ENCODE peak calls at places on chromosomes 4 and X, in four cellular contexts. L, Z, I and P are unnamed samples.
A peak's percentile ranks its signal among the peaks of the same experiment; 100 is the strongest.

GRCh38 chrX:155334486-155335316 is at the start of gene CLIC2:
- DNase-seq in L (peak; percentile 80), Z (no peak), I (no peak), P (no peak)

GRCh38 chr4:185112104-185112503 is 31.0 kb upstream of the SLC25A4 start:
- DNase-seq in L (no peak), Z (peak; percentile 31), I (peak; percentile 23), P (no peak)

GRCh38 chrX:139691493-139691842 is 16.5 kb downstream of the MCF2 start:
- DNase-seq in L (no peak), Z (no peak), I (no peak), P (no peak)

GRCh38 chrX:48498374-48498809 is 10.4 kb upstream of the PORCN start:
- DNase-seq in L (no peak), Z (no peak), I (no peak), P (no peak)

GRCh38 chr4:98711526-98711925 is 53.1 kb upstream of the TSPAN5 start:
- DNase-seq in L (no peak), Z (no peak), I (no peak), P (no peak)

GRCh38 chr4:8097721-8098345 is 60.8 kb downstream of the ABLIM2 start:
- DNase-seq in L (no peak), Z (no peak), I (no peak), P (no peak)

GRCh38 chrX:149495573-149496071 is 9.5 kb downstream of the IDS start:
- DNase-seq in L (no peak), Z (peak; percentile 44), I (no peak), P (no peak)

GRCh38 chr4:74631338-74631737 is 163.0 kb downstream of the BTC start:
- DNase-seq in L (no peak), Z (no peak), I (no peak), P (no peak)

GRCh38 chrX:40521868-40522450 is 58.8 kb upstream of the ATP6AP2 start:
- DNase-seq in L (no peak), Z (no peak), I (no peak), P (no peak)

GRCh38 chr4:64479338-64479737 is 70.1 kb upstream of the TECRL start:
- DNase-seq in L (no peak), Z (no peak), I (no peak), P (no peak)

GRCh38 chr4:174036563-174036962 is 246.9 kb downstream of the FBXO8 start:
- DNase-seq in L (no peak), Z (no peak), I (no peak), P (no peak)

GRCh38 chrX:41666251-41666650 is 22.5 kb upstream of the GPR34 start:
- DNase-seq in L (no peak), Z (no peak), I (no peak), P (no peak)

GRCh38 chr4:134935320-134935719 is 733.7 kb upstream of the PABPC4L start:
- DNase-seq in L (peak; percentile 10), Z (no peak), I (peak; percentile 59), P (no peak)

GRCh38 chrX:132199941-132200340 is 19.3 kb downstream of the RAP2C start:
- DNase-seq in L (no peak), Z (no peak), I (no peak), P (no peak)

GRCh38 chr4:99879458-99879857 is 14.8 kb downstream of the LAMTOR3 start:
- DNase-seq in L (no peak), Z (no peak), I (no peak), P (no peak)

GRCh38 chr4:74330295-74330750 is 22.1 kb downstream of the EPGN start:
- DNase-seq in L (no peak), Z (no peak), I (no peak), P (no peak)

DNA sequence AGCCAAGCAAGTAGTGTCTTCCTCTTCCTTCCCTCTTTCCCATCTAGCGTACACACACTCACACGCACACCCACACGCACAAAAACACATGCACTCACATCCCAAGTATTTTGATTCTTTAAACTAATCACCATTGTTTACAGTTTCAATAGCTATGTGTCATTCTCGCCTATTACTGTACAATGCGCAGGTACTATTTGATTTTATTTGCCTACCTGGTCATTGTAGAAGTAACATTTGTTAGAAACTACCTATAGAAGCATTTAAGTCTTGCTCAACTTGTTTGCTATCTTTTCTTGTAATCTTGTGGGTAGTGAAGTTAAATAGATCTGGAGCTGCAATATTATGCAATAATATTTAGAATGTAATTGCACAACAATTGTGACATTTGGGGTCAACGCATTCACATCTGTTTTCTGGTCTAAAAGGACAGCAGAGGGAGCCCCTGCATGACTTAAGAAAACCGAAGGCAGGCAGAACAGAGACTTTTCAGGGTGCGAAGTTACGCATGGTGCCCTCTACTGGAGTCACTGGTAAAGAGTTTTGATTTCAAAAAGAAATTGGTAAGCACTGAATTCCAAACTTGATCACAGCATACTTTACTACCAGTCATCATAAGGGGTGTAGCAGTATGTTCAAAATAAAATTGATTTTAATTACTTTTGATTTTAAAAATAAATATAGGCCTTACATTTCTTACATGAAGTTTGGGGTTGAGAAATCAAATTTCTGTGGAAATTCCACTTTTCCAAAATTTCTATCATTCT is 503.3 kb upstream of the FAM241A start:
- DNase-seq in L (peak; percentile 33), Z (peak; percentile 87), I (peak; percentile 51), P (peak; percentile 13)
- TF ChIP-seq TAF1 in L (no peak), Z (no peak), I (no peak), P (no peak)

GRCh38 chr4:152045781-152046571 is 285.2 kb upstream of the GATB start:
- DNase-seq in L (peak; percentile 38), Z (peak; percentile 4), I (peak; percentile 96), P (no peak)
- H3K27me3 ChIP-seq in L (peaks cover 11% of the 10 kb centered on the region), Z (no peaks in the 10 kb centered on the region), I (no peaks in the 10 kb centered on the region), P (no peaks in the 10 kb centered on the region)

DNA sequence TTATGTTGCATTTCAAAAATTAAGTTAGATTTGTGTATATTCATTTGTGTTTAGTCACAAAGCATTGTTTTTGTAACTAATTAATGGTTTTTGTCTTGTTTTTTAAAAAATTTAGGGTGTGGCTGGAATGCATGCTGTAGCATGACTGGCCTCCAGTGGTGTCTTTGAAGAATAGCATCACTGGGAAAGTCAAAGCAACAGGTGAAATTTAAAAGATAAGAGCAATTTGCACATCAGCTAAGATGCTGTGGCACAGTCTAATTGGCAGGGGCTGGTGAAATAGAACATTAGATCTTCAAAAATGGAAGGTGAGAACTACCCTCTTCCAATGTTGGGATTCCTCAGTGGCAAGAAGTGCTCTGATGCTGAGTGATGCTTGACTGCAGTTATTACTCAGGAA is 45.3 kb downstream of the ANK2 start:
- DNase-seq in L (peak; percentile 16), Z (no peak), I (no peak), P (no peak)
- TF ChIP-seq BRCA1 in L (no peak), Z (no peak), I (no peak), P (no peak)

DNA sequence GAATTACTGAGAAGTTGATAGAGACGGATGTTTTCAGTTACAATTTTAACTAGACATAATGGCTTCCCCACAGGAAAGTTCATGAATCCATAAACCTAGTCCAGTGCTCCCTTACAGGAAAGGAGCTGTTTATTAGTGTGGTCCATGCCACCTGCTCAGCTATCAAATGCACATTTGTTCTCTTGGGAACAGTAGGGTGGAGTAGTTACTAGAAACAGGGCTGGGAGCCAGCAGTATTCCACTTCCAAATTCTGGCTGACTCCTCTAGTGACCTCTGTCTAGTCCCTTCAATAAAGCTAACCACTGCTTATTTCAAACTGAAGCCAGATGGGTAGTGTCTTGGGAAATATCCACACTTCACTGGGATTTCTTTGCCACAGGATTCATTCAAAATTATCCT is 88.4 kb upstream of the TLL1 start:
- DNase-seq in L (no peak), Z (no peak), I (no peak), P (no peak)
- TF ChIP-seq TAF1 in L (no peak), Z (no peak), I (no peak), P (no peak)

DNA sequence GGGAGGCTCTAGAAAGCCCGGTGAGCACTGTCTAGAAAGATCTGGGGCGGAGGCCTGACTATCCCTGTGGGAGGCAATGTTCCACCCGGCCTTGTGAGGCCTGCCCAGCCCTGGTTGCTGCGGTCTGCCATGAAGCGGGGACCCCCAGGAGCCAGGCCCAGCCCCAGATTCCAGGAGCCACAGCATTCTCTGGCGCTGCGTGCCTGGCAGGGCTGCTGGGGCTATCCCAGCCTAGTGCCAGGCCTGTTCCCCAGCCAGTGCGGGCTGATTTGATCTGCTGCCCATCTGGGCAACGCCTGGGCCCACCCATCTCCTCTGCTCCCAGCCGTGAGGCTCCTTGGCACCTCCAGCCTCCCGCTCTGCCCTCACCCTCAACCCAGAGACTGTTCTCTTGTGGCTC is 19.6 kb downstream of the ATP2B3 start:
- DNase-seq in L (no peak), Z (no peak), I (no peak), P (no peak)
- H3K27me3 ChIP-seq in L (peaks cover 59% of the 10 kb centered on the region), Z (peaks cover 5% of the 10 kb centered on the region), I (no peaks in the 10 kb centered on the region), P (no peaks in the 10 kb centered on the region)